ENCODE peak calls at places on chromosomes 13 and 19, in five cellular contexts. N is mammary epithelial cell; U is CD8-positive, alpha-beta T cell; R is aorta; A is heart right ventricle. Y is an unnamed sample. For H3K4me1 and H3K27me3, the result is how much of the 10 kb centered on the place peaks cover.

GRCh38 chr13:42707596-42707995 is 73.8 kb upstream of the FAM216B start:
- DNase-seq in N (peak), R (no peak), U (no peak), A (no peak), Y (no peak)

GRCh38 chr19:6108721-6109633 is 1.3 kb downstream of the RFX2 start:
- DNase-seq in A (peak), N (peak), R (peak), U (peak), Y (peak)

GRCh38 chr19:19160489-19161035 is 9.5 kb downstream of the MEF2B start:
- DNase-seq in N (no peak), R (no peak), U (no peak), A (no peak), Y (no peak)

GRCh38 chr19:52343548-52343947 is 7.5 kb downstream of the ZNF610 start:
- DNase-seq in U (peak), R (no peak), N (no peak), A (peak), Y (peak)

GRCh38 chr19:13089139-13089856 is 13.4 kb downstream of the LYL1 start:
- DNase-seq in U (no peak), R (no peak), A (no peak), N (no peak), Y (no peak)

GRCh38 chr13:112896736-112897602 is 72.0 kb upstream of the MCF2L start:
- DNase-seq in R (no peak), U (no peak), A (no peak), N (no peak), Y (no peak)

GRCh38 chr13:94248454-94249233 is 230.8 kb downstream of the DCT start:
- DNase-seq in N (peak), A (no peak), R (no peak), U (no peak), Y (no peak)

GRCh38 chr19:49570997-49571676 is 9.2 kb downstream of the NOSIP start:
- DNase-seq in R (no peak), A (no peak), U (no peak), N (no peak), Y (no peak)

GRCh38 chr19:45528744-45529453 is 21.6 kb downstream of the VASP start:
- DNase-seq in U (peak), A (no peak), R (no peak), N (no peak), Y (peak)

GRCh38 chr13:30774214-30774730 is 38.9 kb downstream of the ALOX5AP start:
- DNase-seq in A (no peak), R (no peak), U (no peak), N (no peak), Y (peak)

DNA sequence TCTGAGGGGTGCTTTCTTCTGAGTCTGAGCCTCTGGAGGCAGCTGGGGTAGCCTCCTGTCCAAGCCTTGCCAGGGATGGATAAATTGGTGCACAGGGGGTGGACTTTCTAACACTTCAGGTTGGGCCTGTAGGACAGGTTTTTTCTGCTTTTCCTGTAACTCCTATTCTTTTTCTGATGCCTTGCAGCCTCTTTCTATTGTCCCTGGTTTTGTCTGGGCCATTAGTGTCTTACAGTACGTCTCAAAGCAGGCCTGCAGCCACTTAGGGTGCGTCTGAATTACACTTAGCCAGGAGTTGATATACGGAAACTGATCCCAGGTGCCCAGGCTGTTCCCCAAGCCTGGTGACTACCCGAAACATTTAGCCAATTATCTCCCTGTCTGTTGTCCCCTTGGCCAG is 213.3 kb upstream of the HTR2A start:
- DNase-seq in R (no peak), N (no peak), U (no peak), A (no peak), Y (no peak)
- H3K4me1 ChIP-seq in R (under half), N (under half), U (under half), A (under half), Y (under half)

DNA sequence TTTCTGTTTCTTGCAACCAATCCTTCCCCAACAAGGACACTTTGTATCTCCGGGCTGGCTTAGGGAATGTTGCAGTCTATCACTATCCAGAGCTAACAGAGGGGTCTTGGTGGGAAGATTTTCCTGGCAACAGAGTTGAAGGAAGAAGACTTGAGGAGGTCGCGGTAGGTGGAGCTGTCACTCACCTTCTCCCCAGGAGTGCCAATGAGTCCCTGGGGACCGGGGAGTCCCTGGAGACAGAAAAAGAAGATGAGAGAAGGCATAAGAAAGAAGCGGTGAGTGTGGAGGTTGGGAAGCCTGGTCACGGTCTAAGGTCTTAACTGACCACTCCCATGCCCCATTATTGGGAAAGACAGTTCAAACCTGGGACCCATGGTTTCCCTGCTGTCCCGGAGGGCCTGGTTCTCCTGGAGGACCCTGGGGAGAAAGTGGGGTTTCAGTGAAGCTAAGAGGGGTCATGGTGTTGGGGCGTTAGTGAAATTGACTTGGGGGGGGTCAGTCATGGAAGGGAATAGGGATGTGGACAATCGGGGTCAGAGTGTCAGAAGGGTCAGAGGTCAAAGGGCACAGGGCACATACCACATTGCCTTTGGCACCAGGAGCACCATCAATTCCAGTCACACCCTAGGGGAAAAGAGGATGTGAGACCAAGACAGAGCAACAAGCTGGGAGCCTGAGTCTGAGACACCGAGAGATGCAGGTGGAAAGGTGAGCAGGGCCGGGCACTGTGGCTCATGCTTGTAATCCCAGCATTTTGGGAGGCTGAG is 18.7 kb downstream of the COL5A3 start:
- DNase-seq in N (no peak), U (no peak), A (no peak), R (no peak), Y (no peak)
- H3K27me3 ChIP-seq in N (under half), U (under half), A (under half), R (under half), Y (under half)

GRCh38 chr13:28964052-28964451 is 143.9 kb downstream of the MTUS2 start:
- DNase-seq in A (no peak), R (no peak), U (no peak), N (no peak), Y (no peak)

DNA sequence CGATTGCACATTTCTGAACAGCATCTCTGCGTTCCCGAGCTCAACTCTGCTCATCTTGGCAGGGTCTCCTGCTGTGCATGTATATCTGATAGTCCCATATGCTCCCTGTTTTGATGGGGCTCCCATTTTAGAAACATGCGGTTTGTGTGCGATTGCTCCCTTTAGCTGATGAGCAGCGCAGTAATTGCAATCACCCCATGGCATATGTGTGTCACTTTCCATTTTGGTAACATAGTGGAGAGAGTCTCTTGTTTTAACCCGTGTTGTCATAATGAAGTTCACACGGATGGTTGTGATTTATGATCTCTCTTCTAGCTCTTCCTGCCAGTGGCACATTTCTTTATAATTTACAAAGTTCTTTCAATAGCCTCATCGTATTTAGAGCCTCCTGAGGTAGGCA is 144.7 kb downstream of the MTUS2 start:
- DNase-seq in R (no peak), A (no peak), U (no peak), N (no peak), Y (no peak)
- H3K4me1 ChIP-seq in R (under half), A (under half), U (under half), N (under half), Y (under half)

GRCh38 chr13:110469597-110469996 is 91.9 kb downstream of the RAB20 start:
- DNase-seq in A (no peak), U (no peak), R (no peak), N (no peak), Y (no peak)
- H3K27me3 ChIP-seq in A (under half), U (under half), R (under half), N (under half), Y (under half)

GRCh38 chr13:90500569-90500968 is 846.9 kb upstream of the MIR17HG start:
- DNase-seq in U (no peak), N (no peak), R (no peak), A (peak), Y (no peak)

GRCh38 chr13:90502762-90503161 is 844.7 kb upstream of the MIR17HG start:
- DNase-seq in U (no peak), A (no peak), R (no peak), N (no peak), Y (no peak)

GRCh38 chr13:90498096-90498495 is 849.4 kb upstream of the MIR17HG start:
- DNase-seq in R (no peak), A (no peak), N (no peak), U (no peak), Y (no peak)

GRCh38 chr13:90502143-90502542 is 845.3 kb upstream of the MIR17HG start:
- DNase-seq in N (no peak), R (no peak), U (no peak), A (peak), Y (no peak)

DNA sequence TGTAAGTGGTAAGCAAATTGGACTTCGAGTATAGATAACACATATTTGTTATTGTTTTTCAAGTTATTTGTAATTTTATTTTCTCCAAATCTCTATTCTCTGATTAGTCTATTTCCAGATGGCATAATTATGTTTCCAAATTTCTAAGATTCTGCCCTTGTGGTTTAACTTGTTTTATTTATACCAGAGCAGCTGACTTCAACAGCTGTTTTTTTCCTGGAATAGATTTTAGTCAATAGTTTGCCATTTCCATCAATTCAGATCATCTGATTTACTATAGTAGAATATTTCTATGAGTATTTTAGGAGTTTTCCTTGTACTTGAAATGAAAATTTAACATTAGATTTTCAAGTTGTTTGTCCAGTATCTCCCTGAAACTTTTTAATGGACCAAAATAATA is 848.7 kb upstream of the MIR17HG start:
- DNase-seq in R (no peak), U (no peak), A (no peak), N (no peak), Y (no peak)
- H3K4me1 ChIP-seq in R (under half), U (under half), A (under half), N (under half), Y (under half)

Y was measured in naive thymus-derived CD4-positive, alpha-beta T cell.